ENCODE peak calls at places on chromosomes 11 and 22, in ten cellular contexts. V is uterus, X is A549, D is right lobe of liver, Q is tibial nerve, N is heart left ventricle, A is prostate gland, P is GM12878, G is Peyer's patch, E is breast epithelium. B is an unnamed sample. For H3K4me1, the result is how much of the 10 kb centered on the place peaks cover.

GRCh38 chr22:30733081-30733680 is 38.5 kb downstream of the OSBP2 start:
- DNase-seq in V (no peak), X (no peak), D (no peak), Q (no peak), N (no peak), A (no peak), P (no peak), G (no peak), E (no peak), B (no peak)

GRCh38 chr22:49331223-49331815 is 496.4 kb downstream of the BRD1 start:
- DNase-seq in V (no peak), X (no peak), D (peak), Q (no peak), N (no peak), A (no peak), P (no peak), G (no peak), E (peak), B (no peak)

GRCh38 chr11:73242291-73243092 is 24.4 kb downstream of the P2RY2 start:
- DNase-seq in V (peak), X (peak), D (peak), Q (peak), N (peak), A (peak), P (peak), G (peak), E (peak), B (no peak)

GRCh38 chr11:102967497-102967896 is 12.0 kb upstream of the MMP13 start:
- DNase-seq in V (no peak), X (no peak), D (no peak), Q (no peak), N (no peak), A (no peak), P (no peak), G (no peak), E (no peak), B (no peak)

GRCh38 chr11:44066732-44067131 is 662 bp downstream of the ACCS start:
- DNase-seq in V (peak), X (no peak), D (no peak), Q (no peak), N (no peak), A (peak), P (no peak), G (peak), E (no peak), B (no peak)

GRCh38 chr22:37260396-37260795 is 16.3 kb upstream of the RAC2 start:
- DNase-seq in V (no peak), X (no peak), D (no peak), Q (no peak), N (no peak), A (no peak), P (no peak), G (no peak), E (no peak), B (no peak)

GRCh38 chr22:48779211-48779643 is 1048.4 kb downstream of the BRD1 start:
- DNase-seq in V (no peak), X (no peak), D (no peak), Q (no peak), N (no peak), A (no peak), P (no peak), G (peak), E (no peak), B (no peak)

GRCh38 chr11:1749787-1750351 is 526 bp downstream of the IFITM10 start:
- DNase-seq in V (no peak), X (peak), D (no peak), Q (no peak), N (no peak), A (no peak), P (no peak), G (no peak), E (no peak), B (no peak)

GRCh38 chr11:130827697-130828377 is 88.4 kb downstream of the SNX19 start:
- DNase-seq in V (peak), X (peak), D (no peak), Q (peak), N (peak), A (no peak), P (no peak), G (no peak), E (no peak), B (no peak)

GRCh38 chr11:86068138-86068861 is 584 bp downstream of the PICALM start:
- DNase-seq in V (peak), X (peak), D (peak), Q (peak), N (peak), A (peak), P (no peak), G (peak), E (no peak), B (no peak)

GRCh38 chr22:31945478-31945815 is 1.1 kb downstream of the YWHAH start:
- DNase-seq in V (no peak), X (no peak), D (no peak), Q (no peak), N (no peak), A (no peak), P (no peak), G (peak), E (no peak), B (no peak)

GRCh38 chr11:15944460-15944859 is 411.9 kb downstream of the SOX6 start:
- DNase-seq in V (no peak), X (no peak), D (no peak), Q (no peak), N (no peak), A (no peak), P (no peak), G (no peak), E (no peak), B (no peak)

GRCh38 chr11:1889941-1890855 is 1.5 kb downstream of the PRR33 start:
- DNase-seq in V (no peak), X (no peak), D (no peak), Q (no peak), N (no peak), A (no peak), P (no peak), G (no peak), E (no peak), B (no peak)

GRCh38 chr11:74417860-74418508 is 19.8 kb upstream of the PGM2L1 start:
- DNase-seq in V (no peak), X (no peak), D (no peak), Q (no peak), N (no peak), A (no peak), P (no peak), G (no peak), E (no peak), B (no peak)

GRCh38 chr22:41003041-41003440 is 51.9 kb downstream of the RBX1 start:
- DNase-seq in V (no peak), X (no peak), D (no peak), Q (no peak), N (no peak), A (no peak), P (no peak), G (no peak), E (peak), B (no peak)

GRCh38 chr11:8744423-8744822 is 61.8 kb downstream of the RPL27A start:
- DNase-seq in V (no peak), X (no peak), D (no peak), Q (no peak), N (no peak), A (no peak), P (no peak), G (no peak), E (no peak), B (no peak)

GRCh38 chr11:120254788-120255518 is 15.0 kb downstream of the POU2F3 start:
- DNase-seq in V (no peak), X (no peak), D (no peak), Q (no peak), N (no peak), A (no peak), P (no peak), G (no peak), E (no peak), B (no peak)

GRCh38 chr11:63845305-63845704 is 6.4 kb downstream of the MARK2 start:
- DNase-seq in V (no peak), X (no peak), D (no peak), Q (no peak), N (no peak), A (no peak), P (no peak), G (no peak), E (no peak), B (no peak)

GRCh38 chr11:86670179-86670578 is 2.2 kb downstream of the ME3 start:
- DNase-seq in V (no peak), X (no peak), D (no peak), Q (no peak), N (no peak), A (no peak), P (no peak), G (no peak), E (no peak), B (no peak)

GRCh38 chr22:28812491-28812890 is 12.1 kb upstream of the XBP1 start:
- DNase-seq in V (no peak), X (no peak), D (peak), Q (no peak), N (no peak), A (no peak), P (no peak), G (no peak), E (no peak), B (no peak)

DNA sequence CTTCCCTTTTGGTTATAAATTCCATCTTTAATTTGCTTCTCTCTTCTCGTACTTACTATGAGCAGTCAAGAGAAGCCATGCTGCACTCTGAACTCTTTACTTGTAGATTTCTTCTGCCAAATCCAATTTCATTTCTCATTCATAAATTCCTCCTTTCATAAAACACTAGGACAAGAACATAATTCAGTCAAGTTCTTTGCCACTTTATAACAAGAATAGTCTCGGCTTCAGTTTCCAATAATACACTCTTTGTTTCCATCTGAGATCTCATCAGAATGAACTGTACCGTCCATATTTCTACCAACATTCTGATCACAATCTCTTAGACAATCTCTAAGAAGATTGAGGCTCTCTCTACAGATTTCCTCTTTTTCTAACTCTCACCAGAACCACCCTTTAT is 25.1 kb downstream of the IZUMO1R start:
- DNase-seq in V (no peak), X (no peak), D (no peak), Q (no peak), N (no peak), A (no peak), P (no peak), G (no peak), E (no peak), B (no peak)
- H3K4me3 ChIP-seq in V (no peak), X (no peak), D (no peak), Q (no peak), N (no peak), A (no peak), P (no peak), G (no peak), E (no peak), B (no peak)

GRCh38 chr11:62573592-62574362 is at the start of gene EEF1G:
- DNase-seq in V (peak), X (peak), D (peak), Q (peak), N (peak), A (peak), P (peak), G (peak), E (peak), B (peak)
- TF ChIP-seq POLR2A in V (peak), X (peak), D (peak), Q (peak), N (peak), A (peak), P (peak), G (peak), E (peak), B (peak)

GRCh38 chr11:124895471-124895971 is 2.1 kb downstream of the ROBO4 start:
- DNase-seq in V (no peak), X (no peak), D (no peak), Q (peak), N (no peak), A (no peak), P (no peak), G (no peak), E (no peak), B (no peak)
- H3K4me1 ChIP-seq in V (under half), X (under half), D (under half), Q (under half), N (half or more), A (under half), P (under half), G (under half), E (under half), B (under half)

GRCh38 chr22:50620861-50621490 is 7.0 kb downstream of the ARSA start:
- DNase-seq in V (no peak), X (no peak), D (no peak), Q (no peak), N (no peak), A (no peak), P (peak), G (peak), E (no peak), B (no peak)
- H3K4me3 ChIP-seq in V (no peak), X (peak), D (peak), Q (no peak), N (peak), A (peak), P (peak), G (peak), E (peak), B (peak)

DNA sequence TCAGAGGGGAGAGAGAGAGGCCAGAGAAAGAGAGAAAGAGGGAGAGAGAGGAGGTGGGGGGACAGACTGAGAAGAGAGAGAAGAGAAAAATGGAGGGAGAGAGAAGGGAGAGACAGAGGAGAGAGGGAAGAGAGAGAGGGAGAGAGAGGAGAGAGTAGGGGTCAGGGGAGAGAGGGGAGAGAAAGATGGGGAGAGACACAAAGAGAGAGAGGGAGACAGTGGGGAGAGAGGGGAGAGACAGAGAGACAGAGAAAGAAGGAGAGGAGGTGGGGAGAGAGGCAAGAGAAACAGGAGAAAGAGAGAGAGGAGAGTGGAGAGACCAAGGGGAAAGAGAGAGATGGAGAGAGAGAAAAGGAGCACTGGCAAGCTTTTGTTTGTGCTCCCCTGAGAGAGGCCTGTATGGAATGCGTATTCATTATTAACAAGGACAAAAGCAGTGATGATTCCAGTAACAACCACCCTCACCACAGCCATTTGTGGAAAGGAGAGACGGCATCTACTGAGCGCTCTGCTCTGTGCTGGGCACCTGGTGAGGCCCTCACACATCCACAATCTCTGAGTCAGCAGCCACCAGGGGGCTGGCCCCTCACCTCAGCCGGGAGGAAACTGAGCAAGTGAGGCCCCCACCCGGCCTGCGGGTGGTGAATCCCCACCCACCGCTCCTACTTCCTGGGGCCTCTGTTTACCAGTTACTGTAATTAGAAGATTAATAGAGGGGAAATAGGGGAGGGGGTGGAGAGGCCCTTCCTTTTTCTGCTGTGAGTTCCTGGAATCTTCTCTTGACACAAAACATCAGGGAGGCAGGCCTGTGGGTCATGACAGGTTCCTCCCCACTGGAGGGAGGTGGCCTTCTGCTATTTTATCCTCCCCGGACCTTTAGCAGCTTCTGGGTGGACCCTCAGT is 14.7 kb upstream of the MIAT start:
- DNase-seq in V (no peak), X (no peak), D (no peak), Q (no peak), N (peak), A (no peak), P (no peak), G (peak), E (no peak), B (no peak)
- TF ChIP-seq POLR2A in V (no peak), X (no peak), D (no peak), Q (no peak), N (no peak), A (no peak), P (peak), G (no peak), E (no peak), B (no peak)

GRCh38 chr11:20055312-20055711 is 105.0 kb downstream of the DBX1 start:
- DNase-seq in V (no peak), X (no peak), D (no peak), Q (no peak), N (no peak), A (no peak), P (no peak), G (no peak), E (no peak), B (no peak)

GRCh38 chr11:20054584-20054983 is 105.7 kb downstream of the DBX1 start:
- DNase-seq in V (no peak), X (no peak), D (no peak), Q (no peak), N (no peak), A (no peak), P (no peak), G (no peak), E (no peak), B (no peak)

GRCh38 chr11:20057055-20057943 is 103.0 kb downstream of the DBX1 start:
- DNase-seq in V (no peak), X (no peak), D (no peak), Q (no peak), N (no peak), A (no peak), P (no peak), G (no peak), E (no peak), B (no peak)

GRCh38 chr11:20058749-20059458 is 101.4 kb downstream of the DBX1 start:
- DNase-seq in V (no peak), X (no peak), D (no peak), Q (no peak), N (no peak), A (no peak), P (no peak), G (no peak), E (no peak), B (no peak)

DNA sequence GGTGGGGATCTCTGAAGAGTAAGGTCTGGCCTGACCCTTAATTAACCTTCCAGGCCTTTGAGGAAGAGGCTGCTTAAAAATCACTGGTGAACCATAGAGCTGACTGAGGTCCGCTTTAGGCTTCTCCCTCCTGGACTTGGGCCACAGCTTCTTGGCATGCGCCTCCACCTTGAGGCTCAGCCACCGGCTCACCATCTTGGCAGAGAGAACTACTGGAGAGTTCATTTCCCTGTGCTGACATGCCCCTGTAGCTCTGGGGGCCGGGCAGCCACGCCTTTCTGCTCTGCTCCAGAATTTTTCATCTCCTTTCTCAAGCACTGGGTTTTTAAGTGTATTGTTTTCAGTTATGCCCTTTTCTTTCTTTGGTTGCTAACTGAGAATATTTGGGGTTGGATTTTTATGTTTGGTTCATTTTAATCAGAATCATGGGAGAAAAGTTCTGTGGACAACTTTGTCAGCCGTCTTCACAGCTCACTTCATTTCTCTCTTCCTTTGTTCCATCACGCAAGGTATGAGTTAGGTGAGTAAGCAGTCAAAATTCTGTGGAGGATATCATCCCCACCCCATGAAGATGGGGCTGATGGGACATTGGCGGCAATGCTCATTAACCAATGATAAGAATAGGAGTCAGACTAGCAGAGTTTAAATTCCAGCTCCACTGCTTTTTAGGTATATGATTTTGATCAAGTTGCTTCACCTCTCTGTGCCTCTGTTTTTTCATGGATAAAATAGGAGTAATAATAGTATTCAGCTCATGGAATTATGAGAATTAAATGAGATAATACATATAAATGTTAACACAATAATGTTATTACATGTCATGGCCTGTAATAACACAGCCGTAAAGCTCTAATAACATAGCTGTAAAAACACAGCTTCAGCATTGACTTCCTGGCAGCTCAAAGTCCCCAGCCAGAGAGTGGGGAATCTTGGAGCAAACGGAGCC is 103.9 kb downstream of the DBX1 start:
- DNase-seq in V (peak), X (no peak), D (no peak), Q (no peak), N (no peak), A (peak), P (no peak), G (no peak), E (peak), B (no peak)
- H3K4me1 ChIP-seq in V (under half), X (under half), D (under half), Q (under half), N (under half), A (under half), P (under half), G (under half), E (under half), B (under half)

GRCh38 chr11:114017723-114018122 is 41.8 kb upstream of the ZBTB16 start:
- DNase-seq in V (no peak), X (no peak), D (no peak), Q (no peak), N (no peak), A (no peak), P (no peak), G (no peak), E (peak), B (no peak)

GRCh38 chr11:114010931-114011330 is 36.0 kb downstream of the HTR3A start:
- DNase-seq in V (no peak), X (no peak), D (no peak), Q (no peak), N (no peak), A (no peak), P (no peak), G (no peak), E (no peak), B (no peak)

GRCh38 chr11:114019046-114019445 is 40.5 kb upstream of the ZBTB16 start:
- DNase-seq in V (no peak), X (no peak), D (no peak), Q (no peak), N (no peak), A (no peak), P (no peak), G (no peak), E (no peak), B (no peak)

GRCh38 chr11:114011443-114011842 is 36.5 kb downstream of the HTR3A start:
- DNase-seq in V (no peak), X (no peak), D (no peak), Q (no peak), N (no peak), A (no peak), P (no peak), G (no peak), E (no peak), B (no peak)

DNA sequence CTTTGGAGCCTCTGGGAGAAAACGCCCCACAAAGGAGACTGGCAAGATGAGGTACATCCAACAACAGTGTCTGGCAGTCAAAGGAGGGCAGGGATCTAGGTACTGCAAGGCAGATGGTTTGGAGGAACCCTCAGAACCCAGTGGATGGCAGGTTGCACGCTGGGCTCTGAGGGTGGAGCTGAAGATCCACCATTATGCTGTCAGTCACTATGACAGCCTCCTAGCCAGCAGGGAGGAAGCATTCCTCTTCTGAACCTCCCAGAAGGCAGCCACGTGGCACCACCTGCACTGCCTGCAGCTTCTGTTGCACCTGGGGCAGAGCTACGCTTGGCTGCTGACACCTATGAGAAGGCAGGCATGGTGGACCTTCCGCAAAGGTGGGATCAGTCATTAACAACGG is 40.2 kb downstream of the HTR3A start:
- DNase-seq in V (no peak), X (no peak), D (no peak), Q (no peak), N (no peak), A (no peak), P (no peak), G (no peak), E (no peak), B (no peak)
- H3K4me3 ChIP-seq in V (no peak), X (no peak), D (no peak), Q (no peak), N (no peak), A (no peak), P (no peak), G (no peak), E (no peak), B (no peak)

GRCh38 chr11:12260731-12261521 is 116.4 kb upstream of the PARVA start:
- DNase-seq in V (no peak), X (no peak), D (no peak), Q (no peak), N (no peak), A (no peak), P (no peak), G (no peak), E (no peak), B (no peak)
- TF ChIP-seq POLR2A in V (no peak), X (no peak), D (no peak), Q (no peak), N (no peak), A (no peak), P (no peak), G (no peak), E (no peak), B (no peak)

B was measured in esophagus squamous epithelium.